ENCODE peak calls at places on chromosomes 5 and 9, in four cellular contexts. B, R, Y and K are unnamed samples.

GRCh38 chr5:132090107-132090506 is 16.5 kb downstream of the CSF2 start:
- DNase-seq in B (no peak), R (no peak), Y (no peak), K (no peak)

GRCh38 chr5:157271740-157272271 is 5.9 kb downstream of the CYFIP2 start:
- DNase-seq in B (no peak), R (no peak), Y (no peak), K (no peak)

GRCh38 chr5:143491644-143492043 is 88.2 kb upstream of the NR3C1 start:
- DNase-seq in B (peak), R (no peak), Y (no peak), K (no peak)

GRCh38 chr9:37994639-37995347 is 74.2 kb downstream of the SHB start:
- DNase-seq in B (no peak), R (no peak), Y (no peak), K (no peak)

GRCh38 chr5:113020461-113021273 is 44.1 kb downstream of the DCP2 start:
- DNase-seq in B (peak), R (no peak), Y (no peak), K (no peak)

GRCh38 chr5:41793156-41793770 is 77.0 kb downstream of the OXCT1 start:
- DNase-seq in B (no peak), R (no peak), Y (no peak), K (no peak)

GRCh38 chr5:78475370-78475769 is 115.0 kb downstream of the SCAMP1 start:
- DNase-seq in B (no peak), R (no peak), Y (no peak), K (no peak)

GRCh38 chr9:95087659-95088242 is 229.8 kb downstream of the FANCC start:
- DNase-seq in B (no peak), R (peak), Y (no peak), K (peak)

GRCh38 chr5:76583163-76584047 is 39.8 kb downstream of the F2RL2 start:
- DNase-seq in B (no peak), R (no peak), Y (no peak), K (no peak)

GRCh38 chr5:154274828-154275185 is 84.3 kb downstream of the GALNT10 start:
- DNase-seq in B (no peak), R (no peak), Y (no peak), K (no peak)

GRCh38 chr5:17436345-17436744 is 61.7 kb upstream of the TAF11L2 start:
- DNase-seq in B (no peak), R (no peak), Y (no peak), K (no peak)

GRCh38 chr5:136195971-136196577 is 3.1 kb upstream of the SMIM32 start:
- DNase-seq in B (no peak), R (no peak), Y (no peak), K (no peak)

GRCh38 chr9:96022445-96023031 is 147.0 kb downstream of the ERCC6L2 start:
- DNase-seq in B (no peak), R (peak), Y (peak), K (no peak)

GRCh38 chr5:54285573-54286124 is 24.7 kb downstream of the ARL15 start:
- DNase-seq in B (no peak), R (no peak), Y (no peak), K (no peak)
- TF ChIP-seq CHD2 in B (no peak), R (no peak), Y (no peak), K (no peak)

GRCh38 chr9:69964446-69964845 is 79.2 kb upstream of the MAMDC2 start:
- DNase-seq in B (no peak), R (no peak), Y (no peak), K (no peak)

GRCh38 chr9:69965416-69966145 is 78.1 kb upstream of the MAMDC2 start:
- DNase-seq in B (no peak), R (no peak), Y (no peak), K (no peak)

GRCh38 chr9:69975681-69976080 is 68.0 kb upstream of the MAMDC2 start:
- DNase-seq in B (no peak), R (no peak), Y (no peak), K (no peak)

GRCh38 chr9:69971643-69972449 is 71.8 kb upstream of the MAMDC2 start:
- DNase-seq in B (peak), R (peak), Y (peak), K (peak)

DNA sequence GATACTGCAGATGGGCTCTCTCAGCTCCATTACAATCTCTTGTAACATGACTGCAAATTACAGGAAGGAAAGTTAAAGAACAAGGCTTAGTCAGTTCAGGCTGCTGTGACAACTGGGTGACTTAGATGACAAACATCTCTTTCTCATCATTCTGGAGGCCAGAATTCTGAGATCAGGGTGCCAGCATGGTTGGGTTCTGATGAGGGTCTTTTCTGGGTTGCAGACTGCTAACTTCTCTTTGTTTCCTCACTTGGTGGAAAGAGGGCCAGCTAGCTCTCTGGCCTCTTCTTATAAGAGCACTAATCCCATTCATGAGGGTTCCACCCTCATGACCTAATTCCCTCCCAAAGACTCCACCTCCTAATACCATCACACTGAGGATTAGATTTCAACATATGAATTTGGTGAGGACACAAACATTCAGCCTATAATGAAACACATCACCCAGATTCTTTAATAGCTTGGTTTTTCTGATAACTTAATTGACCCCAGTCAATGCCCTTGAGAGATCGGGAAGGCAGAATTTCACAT is 73.6 kb upstream of the MAMDC2 start:
- DNase-seq in B (no peak), R (no peak), Y (no peak), K (no peak)
- TF ChIP-seq KDM1A in B (no peak), R (no peak), Y (no peak), K (no peak)

GRCh38 chr5:37665272-37665671 is 174.6 kb downstream of the GDNF start:
- DNase-seq in B (no peak), R (no peak), Y (no peak), K (no peak)
- TF ChIP-seq RNF2 in B (no peak), R (no peak), Y (no peak), K (no peak)

DNA sequence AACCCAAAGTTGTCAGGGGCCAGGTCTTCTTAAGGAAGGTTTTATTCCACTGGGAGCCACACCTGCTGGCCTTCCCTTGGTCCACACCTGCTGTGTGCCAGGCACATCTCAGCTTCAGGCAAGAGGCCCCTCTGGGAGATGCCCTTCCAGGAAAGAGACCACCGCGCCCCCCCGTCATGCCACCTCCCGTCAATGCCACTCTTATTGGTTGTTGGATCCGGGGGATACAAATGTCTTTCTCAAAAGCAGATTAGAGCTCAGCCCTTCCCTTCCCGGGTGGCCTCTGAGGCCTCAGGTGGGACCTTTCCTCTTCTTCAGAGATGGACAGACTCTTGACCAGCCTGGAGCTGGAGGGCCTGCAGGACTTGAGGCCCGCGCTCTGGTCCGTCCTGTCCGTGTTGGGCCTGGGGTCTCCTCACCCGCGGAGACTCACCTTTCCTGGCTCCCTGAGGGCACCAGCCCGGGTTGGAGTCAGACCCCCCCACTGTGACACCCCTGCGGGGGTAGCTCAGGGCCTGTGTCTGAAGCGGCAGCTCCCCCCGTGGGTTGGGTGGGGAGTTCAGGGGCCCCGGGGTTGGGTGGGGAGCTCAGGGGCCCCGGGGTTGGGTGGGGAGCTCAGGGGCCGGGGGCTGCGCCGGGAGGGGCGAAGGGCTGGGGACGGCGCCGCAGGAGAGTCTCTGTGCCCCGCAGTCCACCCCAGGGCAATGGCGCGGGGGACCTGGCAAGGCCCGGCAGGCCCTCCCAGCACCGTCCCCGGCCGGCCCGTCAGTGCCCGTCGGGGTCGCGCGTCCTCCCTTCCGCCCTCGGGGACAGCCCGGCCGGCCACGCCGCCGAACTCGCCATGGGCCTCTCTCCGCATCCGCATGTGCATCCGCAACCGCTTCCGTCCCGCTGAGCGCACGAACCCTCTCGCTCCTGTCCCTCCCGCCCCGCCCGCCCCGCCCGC is 3.7 kb upstream of the SLC9A3 start:
- DNase-seq in B (no peak), R (no peak), Y (no peak), K (no peak)
- TF ChIP-seq CHD2 in B (no peak), R (no peak), Y (no peak), K (no peak)

GRCh38 chr5:50751064-50751657 is 84.7 kb downstream of the PARP8 start:
- DNase-seq in B (peak), R (peak), Y (no peak), K (peak)
- TF ChIP-seq KDM1A in B (no peak), R (no peak), Y (no peak), K (no peak)

GRCh38 chr9:121218357-121219027 is 16.8 kb upstream of the RAB14 start:
- DNase-seq in B (no peak), R (no peak), Y (peak), K (no peak)

GRCh38 chr9:121225240-121225639 is 23.6 kb upstream of the RAB14 start:
- DNase-seq in B (no peak), R (peak), Y (no peak), K (no peak)

GRCh38 chr9:121226186-121226585 is 24.5 kb upstream of the RAB14 start:
- DNase-seq in B (no peak), R (peak), Y (no peak), K (no peak)

GRCh38 chr9:121220996-121221671 is 19.5 kb upstream of the RAB14 start:
- DNase-seq in B (no peak), R (no peak), Y (peak), K (no peak)

DNA sequence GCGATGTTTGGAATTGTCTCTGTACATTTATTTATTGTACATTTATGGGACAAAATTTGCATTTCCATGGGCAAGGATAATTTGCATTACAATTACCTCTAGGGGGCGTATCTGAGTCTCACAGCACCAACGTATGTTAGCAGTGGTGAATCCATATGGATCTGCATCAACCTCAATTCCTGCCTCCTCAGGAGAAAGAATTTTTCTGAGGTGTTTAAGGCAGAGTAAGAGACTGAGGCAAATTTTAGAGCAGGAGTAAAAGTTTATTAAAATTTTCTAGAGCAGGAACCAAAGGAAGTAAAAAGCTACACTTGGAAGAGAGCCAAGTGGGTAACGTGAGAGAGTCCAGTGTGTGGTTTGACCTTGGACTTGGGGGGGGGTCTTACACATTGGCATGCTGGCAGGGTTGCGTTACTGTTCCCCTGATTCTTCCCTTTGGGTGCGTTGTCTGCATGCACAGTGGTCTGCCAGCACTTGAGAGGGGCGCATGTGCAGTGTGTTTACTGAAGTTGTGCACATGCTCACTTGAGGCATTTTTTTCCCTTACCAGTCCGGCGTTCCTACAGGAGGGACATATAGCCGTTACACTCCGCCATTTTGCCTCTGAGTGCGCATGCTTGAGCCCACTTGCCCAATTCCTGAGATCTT is 21.0 kb upstream of the RAB14 start:
- DNase-seq in B (peak), R (peak), Y (no peak), K (peak)
- TF ChIP-seq RNF2 in B (no peak), R (no peak), Y (no peak), K (no peak)

GRCh38 chr5:178786424-178786823 is 56.0 kb upstream of the ZNF354A start:
- DNase-seq in B (no peak), R (no peak), Y (no peak), K (peak)

GRCh38 chr5:178787889-178788288 is 57.4 kb upstream of the ZNF354A start:
- DNase-seq in B (no peak), R (no peak), Y (no peak), K (no peak)

GRCh38 chr5:178785999-178786398 is 55.5 kb upstream of the ZNF354A start:
- DNase-seq in B (no peak), R (peak), Y (no peak), K (peak)

GRCh38 chr5:178788381-178789085 is 58.1 kb upstream of the ZNF354A start:
- DNase-seq in B (no peak), R (no peak), Y (no peak), K (no peak)

DNA sequence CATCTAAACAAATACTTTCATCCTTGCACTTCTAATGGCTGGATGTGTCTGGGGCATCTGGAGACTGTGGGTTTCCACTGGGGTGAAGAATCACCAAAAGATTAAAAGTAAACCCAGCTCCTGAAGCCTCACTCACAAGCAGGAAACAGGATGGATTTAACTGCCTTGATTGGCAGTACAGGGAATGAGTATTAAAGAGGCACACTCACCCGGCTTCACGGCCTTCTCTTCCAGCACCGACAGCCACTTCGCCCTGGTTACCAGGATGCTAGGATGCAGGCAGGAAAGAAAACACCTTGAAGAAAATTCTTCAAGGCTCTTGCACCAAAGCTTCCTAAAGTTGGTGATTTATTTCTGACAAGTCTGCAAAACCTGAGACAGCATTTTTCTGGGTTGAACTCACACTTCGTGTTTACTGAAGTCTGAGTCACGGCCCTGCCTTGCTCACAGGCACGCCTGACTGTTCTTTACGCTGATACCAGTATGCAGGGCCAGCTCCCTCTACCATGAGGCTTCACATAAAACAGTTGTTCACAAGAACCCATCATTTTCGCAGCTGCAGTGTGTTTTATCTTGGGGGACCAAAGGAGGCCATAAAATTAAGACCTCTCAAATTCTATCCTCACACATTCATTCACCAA is 56.5 kb upstream of the ZNF354A start:
- DNase-seq in B (peak), R (peak), Y (no peak), K (peak)
- TF ChIP-seq CHD2 in B (no peak), R (no peak), Y (no peak), K (no peak)

DNA sequence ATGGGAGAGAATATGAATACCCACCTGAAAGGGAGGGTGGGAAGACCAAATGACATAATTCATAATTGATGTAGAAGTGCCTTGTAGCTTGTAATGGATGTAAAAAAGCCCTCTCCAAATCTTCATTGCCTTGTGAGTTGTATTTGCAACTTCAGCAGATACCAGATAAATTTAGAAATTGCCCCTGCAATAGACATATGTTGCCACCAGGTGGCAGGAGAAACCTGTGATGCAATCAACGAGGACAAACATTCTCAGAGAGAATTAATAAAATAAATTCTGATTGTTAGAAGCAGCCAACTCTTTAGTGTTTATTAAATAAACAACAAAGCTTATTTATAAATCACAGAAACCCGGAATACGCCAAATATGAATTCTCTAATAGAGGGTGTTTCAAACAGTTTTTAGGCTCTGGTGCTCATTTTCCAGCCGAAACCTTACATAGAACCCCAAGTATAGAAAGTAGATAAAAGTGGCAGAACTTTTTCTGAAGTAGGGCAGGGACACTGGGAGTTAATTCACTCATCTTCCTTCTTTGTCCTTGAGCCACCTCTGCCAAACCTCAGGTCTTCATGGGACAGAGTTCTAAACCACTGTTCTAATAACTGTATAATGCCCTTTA is 147.8 kb downstream of the TMEM38B start:
- DNase-seq in B (peak), R (peak), Y (no peak), K (peak)
- TF ChIP-seq KDM1A in B (no peak), R (no peak), Y (no peak), K (no peak)

GRCh38 chr5:172109749-172110148 is 78.3 kb downstream of the STK10 start:
- DNase-seq in B (no peak), R (no peak), Y (no peak), K (no peak)
- TF ChIP-seq RNF2 in B (no peak), R (no peak), Y (no peak), K (no peak)